ENCODE peak calls at places on chromosome 13, in four cellular contexts. One of them, this sample, is unnamed.

GRCh38 chr13:49776871-49777270 is 15.6 kb downstream of the KPNA3 start:
- DNase-seq in lung: no peak
- DNase-seq in memory B cell: no peak
- DNase-seq in T1000: no peak
- DNase-seq in this sample: no peak

GRCh38 chr13:51420681-51421476 is 32.0 kb downstream of the INTS6 start:
- DNase-seq in lung: no peak
- DNase-seq in memory B cell: no peak
- DNase-seq in T1000: no peak
- DNase-seq in this sample: no peak

GRCh38 chr13:70339738-70340137 is 231.5 kb upstream of the KLHL1 start:
- DNase-seq in T1000: no peak
- DNase-seq in memory B cell: no peak
- DNase-seq in lung: no peak
- DNase-seq in this sample: no peak

GRCh38 chr13:24910502-24911134 is 146.6 kb downstream of the RNF17 start:
- DNase-seq in T1000: no peak
- DNase-seq in lung: no peak
- DNase-seq in memory B cell: no peak
- DNase-seq in this sample: no peak

GRCh38 chr13:20782116-20782708 is 8.5 kb upstream of the EEF1AKMT1 start:
- DNase-seq in lung: no peak
- DNase-seq in memory B cell: no peak
- DNase-seq in T1000: no peak
- DNase-seq in this sample: no peak

GRCh38 chr13:35549481-35549880 is 73.0 kb upstream of the MAB21L1 start:
- DNase-seq in lung: no peak
- DNase-seq in memory B cell: no peak
- DNase-seq in T1000: no peak
- DNase-seq in this sample: no peak

GRCh38 chr13:87536499-87536898 is 134.7 kb upstream of the SLITRK5 start:
- DNase-seq in memory B cell: no peak
- DNase-seq in T1000: no peak
- DNase-seq in lung: no peak
- DNase-seq in this sample: no peak

GRCh38 chr13:60759499-60759898 is 362.5 kb downstream of the TDRD3 start:
- DNase-seq in memory B cell: no peak
- DNase-seq in lung: peak
- DNase-seq in T1000: no peak
- DNase-seq in this sample: no peak

GRCh38 chr13:60838581-60838980 is 441.6 kb downstream of the TDRD3 start:
- DNase-seq in lung: no peak
- DNase-seq in memory B cell: no peak
- DNase-seq in T1000: no peak
- DNase-seq in this sample: no peak